ENCODE peak calls at places on chromosomes 6 and 20, in six cellular contexts. K is NCI-H1694; Y is activated CD4-positive, alpha-beta T cell treated with anti-CD3 and anti-CD28 coated beads, Interleukin-2, amount 50 U/mL, for 24 hours; E is AG08395; T is omental fat pad; M is foreskin fibroblast. R is an unnamed sample.
A peak's percentile ranks its signal among the peaks of the same experiment; 100 is the strongest.

GRCh38 chr20:17449039-17449438 is 82.1 kb downstream of the BFSP1 start:
- DNase-seq in K (no peak), Y (no peak), E (no peak), T (no peak), M (no peak), R (no peak)

GRCh38 chr20:44594730-44595129 is 12.4 kb downstream of the PKIG start:
- DNase-seq in K (no peak), Y (no peak), E (peak; percentile 55), T (peak; percentile 21), M (peak; percentile 48), R (no peak)

GRCh38 chr6:1311400-1312192 is at the start of gene FOXQ1:
- DNase-seq in K (no peak), Y (no peak), E (peak; percentile 57), T (no peak), M (peak; percentile 77), R (no peak)

GRCh38 chr6:56821005-56821432 is 133.9 kb upstream of the BEND6 start:
- DNase-seq in K (no peak), Y (no peak), E (no peak), T (no peak), M (no peak), R (no peak)

GRCh38 chr6:110609101-110609500 is 132.7 kb upstream of the SLC22A16 start:
- DNase-seq in K (no peak), Y (no peak), E (no peak), T (no peak), M (no peak), R (no peak)

GRCh38 chr20:48919336-48919881 is 2.1 kb upstream of the ARFGEF2 start:
- DNase-seq in K (no peak), Y (no peak), E (no peak), T (no peak), M (no peak), R (no peak)

GRCh38 chr6:90469906-90470305 is 117.0 kb downstream of the MAP3K7 start:
- DNase-seq in K (no peak), Y (no peak), E (no peak), T (no peak), M (no peak), R (peak; percentile 53)

GRCh38 chr6:82951389-82951788 is 114.3 kb downstream of the UBE3D start:
- DNase-seq in K (no peak), Y (no peak), E (no peak), T (no peak), M (no peak), R (no peak)

GRCh38 chr6:117448732-117449131 is 23.0 kb upstream of the ROS1 start:
- DNase-seq in K (no peak), Y (no peak), E (peak; percentile 77), T (no peak), M (peak; percentile 88), R (peak; percentile 92)